ENCODE peak calls at places on chromosomes 7 and 10, in seven cellular contexts. Y, B, O, Q, W, H and C are unnamed samples.

GRCh38 chr10:78613132-78613531 is 455.6 kb upstream of the ZMIZ1 start:
- DNase-seq in O (no peak), Y (no peak), Q (no peak), H (no peak), B (no peak), W (no peak), C (no peak)

GRCh38 chr7:517848-518629 is 1.6 kb downstream of the PDGFA start:
- DNase-seq in O (no peak), B (peak; percentile 42), W (no peak), H (peak; percentile 63), Y (peak; percentile 49), Q (peak; percentile 62), C (no peak)

GRCh38 chr7:25913574-25914224 is 238.3 kb upstream of the NFE2L3 start:
- DNase-seq in Q (no peak), H (no peak), W (no peak), Y (no peak), O (peak; percentile 49), B (no peak), C (no peak)

GRCh38 chr7:75611557-75612178 is 119.5 kb downstream of the SPDYE5 start:
- DNase-seq in W (no peak), Q (peak; percentile 74), O (no peak), B (no peak), H (peak; percentile 32), Y (no peak), C (peak; percentile 83)

GRCh38 chr10:69644658-69645295 is 14.7 kb downstream of the FAM241B start:
- DNase-seq in Y (peak; percentile 46), Q (peak; percentile 46), O (peak; percentile 17), B (peak; percentile 89), W (no peak), H (peak; percentile 83), C (peak; percentile 79)

GRCh38 chr10:77513783-77514331 is 123.8 kb downstream of the KCNMA1 start:
- DNase-seq in B (peak; percentile 100), H (peak; percentile 36), Q (no peak), W (no peak), O (no peak), Y (peak; percentile 80), C (peak; percentile 58)

GRCh38 chr10:21978191-21978862 is 25.2 kb downstream of the DNAJC1 start:
- DNase-seq in O (no peak), Q (no peak), H (no peak), B (peak; percentile 52), Y (peak; percentile 66), W (no peak), C (no peak)

GRCh38 chr10:129537178-129537577 is 70.1 kb downstream of the MGMT start:
- DNase-seq in W (no peak), H (no peak), B (no peak), Q (no peak), O (no peak), Y (no peak), C (no peak)

GRCh38 chr7:100835903-100836811 is 8.8 kb upstream of the EPHB4 start:
- DNase-seq in Y (no peak), O (peak; percentile 15), H (no peak), W (no peak), B (no peak), Q (no peak), C (peak; percentile 97)

GRCh38 chr10:32971536-32972091 is 13.6 kb upstream of the ITGB1 start:
- DNase-seq in H (peak; percentile 48), O (peak; percentile 49), B (peak; percentile 73), Q (no peak), W (no peak), Y (no peak), C (no peak)

GRCh38 chr7:38318803-38319416 is 45.5 kb upstream of the TARP start:
- DNase-seq in Q (peak; percentile 36), W (no peak), Y (peak; percentile 79), H (peak; percentile 56), O (peak; percentile 72), B (peak; percentile 73), C (peak; percentile 81)

GRCh38 chr7:151137841-151138540 is 29.5 kb downstream of the GBX1 start:
- DNase-seq in O (no peak), Q (no peak), B (no peak), H (peak; percentile 46), W (no peak), Y (no peak), C (no peak)

GRCh38 chr10:98028168-98028770 is 2.2 kb downstream of the CRTAC1 start:
- DNase-seq in H (peak; percentile 86), B (peak; percentile 25), O (peak; percentile 39), Y (peak; percentile 46), Q (peak; percentile 74), W (peak; percentile 9), C (peak; percentile 91)

GRCh38 chr7:28615091-28615490 is 202.8 kb downstream of the CREB5 start:
- DNase-seq in W (no peak), Y (peak; percentile 16), B (peak; percentile 23), O (no peak), Q (no peak), H (peak; percentile 32), C (peak; percentile 60)

GRCh38 chr7:83550100-83550499 is 98.8 kb downstream of the SEMA3E start:
- DNase-seq in Q (no peak), Y (peak; percentile 25), W (no peak), O (no peak), H (no peak), B (no peak), C (no peak)

GRCh38 chr7:121755286-121755685 is 117.7 kb upstream of the PTPRZ1 start:
- DNase-seq in B (no peak), Y (no peak), H (peak; percentile 33), W (no peak), O (no peak), Q (no peak), C (no peak)

GRCh38 chr10:52213511-52213831 is 100.6 kb upstream of the DKK1 start:
- DNase-seq in H (peak; percentile 26), W (no peak), O (no peak), B (peak; percentile 61), Y (peak; percentile 68), Q (no peak), C (peak; percentile 49)

GRCh38 chr10:124145109-124145860 is 51.9 kb upstream of the CHST15 start:
- DNase-seq in B (no peak), Y (peak; percentile 58), W (no peak), H (no peak), O (peak; percentile 20), Q (peak; percentile 65), C (no peak)

GRCh38 chr7:95658676-95659075 is 62.4 kb upstream of the PDK4 start:
- DNase-seq in O (no peak), Y (no peak), B (no peak), W (no peak), H (no peak), Q (no peak), C (no peak)

GRCh38 chr7:28332031-28332430 is 80.3 kb upstream of the CREB5 start:
- DNase-seq in Y (no peak), B (no peak), Q (no peak), H (no peak), W (no peak), O (no peak), C (no peak)

GRCh38 chr10:95478935-95479334 is 82.2 kb downstream of the SORBS1 start:
- DNase-seq in Y (peak; percentile 23), H (no peak), Q (no peak), B (no peak), W (no peak), O (no peak), C (no peak)

GRCh38 chr7:138538518-138538917 is 78.5 kb downstream of the TRIM24 start:
- DNase-seq in Y (peak; percentile 5), B (no peak), H (no peak), Q (no peak), W (no peak), O (no peak), C (no peak)

GRCh38 chr10:90885176-90885575 is 13.4 kb downstream of the RPP30 start:
- DNase-seq in B (peak; percentile 63), Q (no peak), W (no peak), H (no peak), O (no peak), Y (peak; percentile 82), C (no peak)

GRCh38 chr7:150860978-150861295 is 8.6 kb downstream of the AOC1 start:
- DNase-seq in B (no peak), H (no peak), O (no peak), Q (peak; percentile 15), Y (no peak), W (no peak), C (peak; percentile 17)

GRCh38 chr10:44961931-44962750 is 2.5 kb downstream of the RASSF4 start:
- DNase-seq in H (no peak), Q (no peak), Y (no peak), O (no peak), B (no peak), W (no peak), C (peak; percentile 15)

GRCh38 chr10:35643151-35643975 is 1.3 kb upstream of the FZD8 start:
- DNase-seq in O (peak; percentile 82), Y (peak; percentile 41), Q (peak; percentile 65), H (peak; percentile 87), W (no peak), B (peak; percentile 90), C (peak; percentile 62)